ENCODE peak calls at places on chromosome 14, in nine cellular contexts. One of them, this sample, is unnamed.

GRCh38 chr14:76348898-76349297 is 27.0 kb upstream of the ESRRB start:
- DNase-seq in Right ventricle myocardium superior: no peak
- DNase-seq in RWPE1: peak; percentile 35
- DNase-seq in HS-5: peak; percentile 68
- DNase-seq in activated naive CD4-positive, alpha-beta T cell treated with anti-CD3 and anti-CD28 coated beads, Interleukin-2, amount 10 ng/mL, durations not matched to agents 7 days and 5 days: no peak
- DNase-seq in neural progenitor cell: peak; percentile 60
- DNase-seq in AG09319: peak; percentile 20
- DNase-seq in iris pigment epithelial cell: peak; percentile 51
- DNase-seq in MCF 10A: peak; percentile 65
- DNase-seq in this sample: peak; percentile 97

GRCh38 chr14:70907996-70908917 is 998 bp downstream of the PCNX1 start:
- DNase-seq in Right ventricle myocardium superior: peak; percentile 71
- DNase-seq in RWPE1: peak; percentile 33
- DNase-seq in HS-5: no peak
- DNase-seq in activated naive CD4-positive, alpha-beta T cell treated with anti-CD3 and anti-CD28 coated beads, Interleukin-2, amount 10 ng/mL, durations not matched to agents 7 days and 5 days: peak; percentile 70
- DNase-seq in neural progenitor cell: peak; percentile 72
- DNase-seq in AG09319: no peak
- DNase-seq in iris pigment epithelial cell: peak; percentile 74
- DNase-seq in MCF 10A: peak; percentile 55
- DNase-seq in this sample: peak; percentile 50

GRCh38 chr14:30267141-30267540 is 291.8 kb upstream of the G2E3 start:
- DNase-seq in Right ventricle myocardium superior: no peak
- DNase-seq in RWPE1: no peak
- DNase-seq in HS-5: no peak
- DNase-seq in activated naive CD4-positive, alpha-beta T cell treated with anti-CD3 and anti-CD28 coated beads, Interleukin-2, amount 10 ng/mL, durations not matched to agents 7 days and 5 days: no peak
- DNase-seq in neural progenitor cell: no peak
- DNase-seq in AG09319: no peak
- DNase-seq in iris pigment epithelial cell: peak; percentile 61
- DNase-seq in MCF 10A: peak; percentile 21
- DNase-seq in this sample: peak; percentile 69

GRCh38 chr14:74508292-74508731 is 14.7 kb downstream of the ISCA2 start:
- DNase-seq in Right ventricle myocardium superior: no peak
- DNase-seq in RWPE1: no peak
- DNase-seq in HS-5: no peak
- DNase-seq in activated naive CD4-positive, alpha-beta T cell treated with anti-CD3 and anti-CD28 coated beads, Interleukin-2, amount 10 ng/mL, durations not matched to agents 7 days and 5 days: no peak
- DNase-seq in neural progenitor cell: peak; percentile 77
- DNase-seq in AG09319: no peak
- DNase-seq in iris pigment epithelial cell: no peak
- DNase-seq in MCF 10A: no peak
- DNase-seq in this sample: no peak

GRCh38 chr14:102492523-102492910 is 17.1 kb downstream of the ANKRD9 start:
- DNase-seq in Right ventricle myocardium superior: peak; percentile 10
- DNase-seq in RWPE1: no peak
- DNase-seq in HS-5: no peak
- DNase-seq in activated naive CD4-positive, alpha-beta T cell treated with anti-CD3 and anti-CD28 coated beads, Interleukin-2, amount 10 ng/mL, durations not matched to agents 7 days and 5 days: no peak
- DNase-seq in neural progenitor cell: no peak
- DNase-seq in AG09319: no peak
- DNase-seq in iris pigment epithelial cell: no peak
- DNase-seq in MCF 10A: no peak
- DNase-seq in this sample: no peak

GRCh38 chr14:91149462-91149861 is 35.6 kb downstream of the DGLUCY start:
- DNase-seq in Right ventricle myocardium superior: no peak
- DNase-seq in RWPE1: peak; percentile 84
- DNase-seq in HS-5: peak; percentile 96
- DNase-seq in activated naive CD4-positive, alpha-beta T cell treated with anti-CD3 and anti-CD28 coated beads, Interleukin-2, amount 10 ng/mL, durations not matched to agents 7 days and 5 days: no peak
- DNase-seq in neural progenitor cell: no peak
- DNase-seq in AG09319: peak; percentile 99
- DNase-seq in iris pigment epithelial cell: peak; percentile 100
- DNase-seq in MCF 10A: peak; percentile 98
- DNase-seq in this sample: peak; percentile 46

GRCh38 chr14:83416476-83416875 is 1882.8 kb upstream of the SEL1L start:
- DNase-seq in Right ventricle myocardium superior: no peak
- DNase-seq in RWPE1: no peak
- DNase-seq in HS-5: no peak
- DNase-seq in activated naive CD4-positive, alpha-beta T cell treated with anti-CD3 and anti-CD28 coated beads, Interleukin-2, amount 10 ng/mL, durations not matched to agents 7 days and 5 days: no peak
- DNase-seq in neural progenitor cell: no peak
- DNase-seq in AG09319: no peak
- DNase-seq in iris pigment epithelial cell: no peak
- DNase-seq in MCF 10A: no peak
- DNase-seq in this sample: no peak

GRCh38 chr14:65359503-65359902 is 53.0 kb upstream of the FUT8 start:
- DNase-seq in Right ventricle myocardium superior: no peak
- DNase-seq in RWPE1: no peak
- DNase-seq in HS-5: no peak
- DNase-seq in activated naive CD4-positive, alpha-beta T cell treated with anti-CD3 and anti-CD28 coated beads, Interleukin-2, amount 10 ng/mL, durations not matched to agents 7 days and 5 days: no peak
- DNase-seq in neural progenitor cell: no peak
- DNase-seq in AG09319: no peak
- DNase-seq in iris pigment epithelial cell: peak; percentile 76
- DNase-seq in MCF 10A: peak; percentile 52
- DNase-seq in this sample: peak; percentile 23

GRCh38 chr14:92914087-92914656 is 8.8 kb upstream of the CHGA start:
- DNase-seq in Right ventricle myocardium superior: no peak
- DNase-seq in RWPE1: no peak
- DNase-seq in HS-5: no peak
- DNase-seq in activated naive CD4-positive, alpha-beta T cell treated with anti-CD3 and anti-CD28 coated beads, Interleukin-2, amount 10 ng/mL, durations not matched to agents 7 days and 5 days: peak; percentile 74
- DNase-seq in neural progenitor cell: peak; percentile 86
- DNase-seq in AG09319: no peak
- DNase-seq in iris pigment epithelial cell: no peak
- DNase-seq in MCF 10A: peak; percentile 56
- DNase-seq in this sample: peak; percentile 36

GRCh38 chr14:94345344-94346072 is 22.4 kb upstream of the SERPINA6 start:
- DNase-seq in Right ventricle myocardium superior: no peak
- DNase-seq in RWPE1: peak; percentile 87
- DNase-seq in HS-5: peak; percentile 93
- DNase-seq in activated naive CD4-positive, alpha-beta T cell treated with anti-CD3 and anti-CD28 coated beads, Interleukin-2, amount 10 ng/mL, durations not matched to agents 7 days and 5 days: no peak
- DNase-seq in neural progenitor cell: no peak
- DNase-seq in AG09319: peak; percentile 80
- DNase-seq in iris pigment epithelial cell: peak; percentile 67
- DNase-seq in MCF 10A: peak; percentile 96
- DNase-seq in this sample: peak; percentile 46

GRCh38 chr14:100605706-100606686 is 18.8 kb upstream of the BEGAIN start:
- DNase-seq in Right ventricle myocardium superior: peak; percentile 24
- DNase-seq in RWPE1: no peak
- DNase-seq in HS-5: no peak
- DNase-seq in activated naive CD4-positive, alpha-beta T cell treated with anti-CD3 and anti-CD28 coated beads, Interleukin-2, amount 10 ng/mL, durations not matched to agents 7 days and 5 days: no peak
- DNase-seq in neural progenitor cell: peak; percentile 43
- DNase-seq in AG09319: no peak
- DNase-seq in iris pigment epithelial cell: peak; percentile 21
- DNase-seq in MCF 10A: no peak
- DNase-seq in this sample: no peak

GRCh38 chr14:73240816-73241480 is 3.6 kb downstream of the PAPLN start:
- DNase-seq in Right ventricle myocardium superior: peak; percentile 59
- DNase-seq in RWPE1: no peak
- DNase-seq in HS-5: no peak
- DNase-seq in activated naive CD4-positive, alpha-beta T cell treated with anti-CD3 and anti-CD28 coated beads, Interleukin-2, amount 10 ng/mL, durations not matched to agents 7 days and 5 days: peak; percentile 20
- DNase-seq in neural progenitor cell: no peak
- DNase-seq in AG09319: no peak
- DNase-seq in iris pigment epithelial cell: no peak
- DNase-seq in MCF 10A: no peak
- DNase-seq in this sample: no peak

GRCh38 chr14:92846162-92846897 is 52.2 kb downstream of the GOLGA5 start:
- DNase-seq in Right ventricle myocardium superior: no peak
- DNase-seq in RWPE1: peak; percentile 54
- DNase-seq in HS-5: peak; percentile 31
- DNase-seq in activated naive CD4-positive, alpha-beta T cell treated with anti-CD3 and anti-CD28 coated beads, Interleukin-2, amount 10 ng/mL, durations not matched to agents 7 days and 5 days: no peak
- DNase-seq in neural progenitor cell: no peak
- DNase-seq in AG09319: no peak
- DNase-seq in iris pigment epithelial cell: peak; percentile 92
- DNase-seq in MCF 10A: peak; percentile 49
- DNase-seq in this sample: peak; percentile 82

GRCh38 chr14:105076805-105077648 is 11.8 kb upstream of the GPR132 start:
- DNase-seq in Right ventricle myocardium superior: no peak
- DNase-seq in RWPE1: no peak
- DNase-seq in HS-5: no peak
- DNase-seq in activated naive CD4-positive, alpha-beta T cell treated with anti-CD3 and anti-CD28 coated beads, Interleukin-2, amount 10 ng/mL, durations not matched to agents 7 days and 5 days: peak; percentile 56
- DNase-seq in neural progenitor cell: no peak
- DNase-seq in AG09319: no peak
- DNase-seq in iris pigment epithelial cell: no peak
- DNase-seq in MCF 10A: no peak
- DNase-seq in this sample: no peak

GRCh38 chr14:76884853-76885276 is 58.7 kb downstream of the LRRC74A start:
- DNase-seq in Right ventricle myocardium superior: peak; percentile 75
- DNase-seq in RWPE1: no peak
- DNase-seq in HS-5: no peak
- DNase-seq in activated naive CD4-positive, alpha-beta T cell treated with anti-CD3 and anti-CD28 coated beads, Interleukin-2, amount 10 ng/mL, durations not matched to agents 7 days and 5 days: no peak
- DNase-seq in neural progenitor cell: no peak
- DNase-seq in AG09319: no peak
- DNase-seq in iris pigment epithelial cell: no peak
- DNase-seq in MCF 10A: no peak
- DNase-seq in this sample: no peak

GRCh38 chr14:77485256-77485655 is 13.4 kb downstream of the ISM2 start:
- DNase-seq in Right ventricle myocardium superior: no peak
- DNase-seq in RWPE1: no peak
- DNase-seq in HS-5: no peak
- DNase-seq in activated naive CD4-positive, alpha-beta T cell treated with anti-CD3 and anti-CD28 coated beads, Interleukin-2, amount 10 ng/mL, durations not matched to agents 7 days and 5 days: no peak
- DNase-seq in neural progenitor cell: no peak
- DNase-seq in AG09319: no peak
- DNase-seq in iris pigment epithelial cell: no peak
- DNase-seq in MCF 10A: peak; percentile 15
- DNase-seq in this sample: no peak

GRCh38 chr14:37232907-37233481 is 35.3 kb downstream of the MIPOL1 start:
- DNase-seq in Right ventricle myocardium superior: no peak
- DNase-seq in RWPE1: peak; percentile 48
- DNase-seq in HS-5: no peak
- DNase-seq in activated naive CD4-positive, alpha-beta T cell treated with anti-CD3 and anti-CD28 coated beads, Interleukin-2, amount 10 ng/mL, durations not matched to agents 7 days and 5 days: no peak
- DNase-seq in neural progenitor cell: peak; percentile 48
- DNase-seq in AG09319: peak; percentile 36
- DNase-seq in iris pigment epithelial cell: peak; percentile 69
- DNase-seq in MCF 10A: peak; percentile 78
- DNase-seq in this sample: peak; percentile 64

GRCh38 chr14:92486881-92487280 is 26.7 kb upstream of the RIN3 start:
- DNase-seq in Right ventricle myocardium superior: no peak
- DNase-seq in RWPE1: no peak
- DNase-seq in HS-5: no peak
- DNase-seq in activated naive CD4-positive, alpha-beta T cell treated with anti-CD3 and anti-CD28 coated beads, Interleukin-2, amount 10 ng/mL, durations not matched to agents 7 days and 5 days: no peak
- DNase-seq in neural progenitor cell: no peak
- DNase-seq in AG09319: no peak
- DNase-seq in iris pigment epithelial cell: peak; percentile 74
- DNase-seq in MCF 10A: no peak
- DNase-seq in this sample: no peak

GRCh38 chr14:59511916-59512530 is 27.7 kb downstream of the JKAMP start:
- DNase-seq in Right ventricle myocardium superior: no peak
- DNase-seq in RWPE1: peak; percentile 12
- DNase-seq in HS-5: no peak
- DNase-seq in activated naive CD4-positive, alpha-beta T cell treated with anti-CD3 and anti-CD28 coated beads, Interleukin-2, amount 10 ng/mL, durations not matched to agents 7 days and 5 days: peak; percentile 26
- DNase-seq in neural progenitor cell: peak; percentile 87
- DNase-seq in AG09319: no peak
- DNase-seq in iris pigment epithelial cell: no peak
- DNase-seq in MCF 10A: peak; percentile 4
- DNase-seq in this sample: no peak

GRCh38 chr14:74555476-74556050 is 56.5 kb downstream of the LTBP2 start:
- DNase-seq in Right ventricle myocardium superior: no peak
- DNase-seq in RWPE1: no peak
- DNase-seq in HS-5: no peak
- DNase-seq in activated naive CD4-positive, alpha-beta T cell treated with anti-CD3 and anti-CD28 coated beads, Interleukin-2, amount 10 ng/mL, durations not matched to agents 7 days and 5 days: no peak
- DNase-seq in neural progenitor cell: no peak
- DNase-seq in AG09319: no peak
- DNase-seq in iris pigment epithelial cell: no peak
- DNase-seq in MCF 10A: no peak
- DNase-seq in this sample: no peak

GRCh38 chr14:32764131-32764530 is 174.5 kb upstream of the NPAS3 start:
- DNase-seq in Right ventricle myocardium superior: no peak
- DNase-seq in RWPE1: no peak
- DNase-seq in HS-5: peak; percentile 2
- DNase-seq in activated naive CD4-positive, alpha-beta T cell treated with anti-CD3 and anti-CD28 coated beads, Interleukin-2, amount 10 ng/mL, durations not matched to agents 7 days and 5 days: no peak
- DNase-seq in neural progenitor cell: no peak
- DNase-seq in AG09319: no peak
- DNase-seq in iris pigment epithelial cell: peak; percentile 43
- DNase-seq in MCF 10A: no peak
- DNase-seq in this sample: no peak

GRCh38 chr14:85607571-85608219 is 77.8 kb downstream of the FLRT2 start:
- DNase-seq in Right ventricle myocardium superior: no peak
- DNase-seq in RWPE1: peak; percentile 75
- DNase-seq in HS-5: peak; percentile 70
- DNase-seq in activated naive CD4-positive, alpha-beta T cell treated with anti-CD3 and anti-CD28 coated beads, Interleukin-2, amount 10 ng/mL, durations not matched to agents 7 days and 5 days: no peak
- DNase-seq in neural progenitor cell: no peak
- DNase-seq in AG09319: peak; percentile 77
- DNase-seq in iris pigment epithelial cell: peak; percentile 95
- DNase-seq in MCF 10A: peak; percentile 84
- DNase-seq in this sample: peak; percentile 18

GRCh38 chr14:85867450-85867849 is 337.5 kb downstream of the FLRT2 start:
- DNase-seq in Right ventricle myocardium superior: no peak
- DNase-seq in RWPE1: no peak
- DNase-seq in HS-5: no peak
- DNase-seq in activated naive CD4-positive, alpha-beta T cell treated with anti-CD3 and anti-CD28 coated beads, Interleukin-2, amount 10 ng/mL, durations not matched to agents 7 days and 5 days: no peak
- DNase-seq in neural progenitor cell: no peak
- DNase-seq in AG09319: no peak
- DNase-seq in iris pigment epithelial cell: no peak
- DNase-seq in MCF 10A: no peak
- DNase-seq in this sample: no peak

This sample was measured in lung microvascular endothelial cell.